ENCODE peak calls at places on chromosomes 2 and 18, in four cellular contexts. T is HepG2, V is GM12878, B is H1. R is an unnamed sample.

GRCh38 chr2:217437289-217437688 is 565.5 kb downstream of the TNS1 start:
- DNase-seq in T (no peak), B (no peak), V (no peak), R (no peak)

GRCh38 chr2:159086874-159087273 is 118.4 kb downstream of the TANC1 start:
- DNase-seq in T (no peak), V (no peak), B (no peak), R (no peak)

GRCh38 chr2:28267282-28267681 is 125.4 kb upstream of the FOSL2 start:
- DNase-seq in T (no peak), V (no peak), B (no peak), R (no peak)

GRCh38 chr2:158043181-158043948 is 58.3 kb upstream of the UPP2 start:
- DNase-seq in V (no peak), B (no peak), T (no peak), R (peak)

GRCh38 chr2:46818141-46818552 is 97.5 kb downstream of the MCFD2 start:
- DNase-seq in T (no peak), V (no peak), B (no peak), R (no peak)

GRCh38 chr2:238489431-238489830 is 62.7 kb downstream of the ASB1 start:
- DNase-seq in V (no peak), B (no peak), T (no peak), R (no peak)

GRCh38 chr2:42693688-42694479 is 70.1 kb downstream of the OXER1 start:
- DNase-seq in B (no peak), T (no peak), V (no peak), R (no peak)

GRCh38 chr2:134865388-134865787 is 27.0 kb downstream of the ACMSD start:
- DNase-seq in V (no peak), B (no peak), T (no peak), R (no peak)

DNA sequence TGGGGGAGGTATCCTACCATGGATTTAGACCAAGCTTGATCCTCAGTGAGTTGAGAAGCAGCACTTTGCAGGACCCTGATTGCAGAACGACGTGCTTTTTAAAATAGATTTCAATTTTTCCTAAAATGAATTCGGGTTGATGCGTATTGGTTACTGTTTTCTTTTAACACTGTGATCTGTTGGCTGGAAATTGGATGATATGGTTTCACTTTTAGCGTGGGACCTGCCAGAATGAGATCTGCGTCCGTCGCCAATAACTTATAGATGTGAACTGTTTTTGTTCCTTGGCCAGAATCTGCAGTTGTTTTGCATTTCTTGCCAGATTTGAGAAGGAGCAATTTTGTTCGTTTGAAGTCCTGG is 671 bp downstream of the UGGT1 start:
- DNase-seq in V (no peak), B (no peak), T (no peak), R (no peak)
- TF ChIP-seq CHD2 in V (no peak), B (no peak), T (no peak), R (no peak)

GRCh38 chr18:12091742-12092141 is 1.9 kb upstream of the ANKRD62 start:
- DNase-seq in B (no peak), V (no peak), T (no peak), R (no peak)

GRCh38 chr18:12088096-12088495 is 5.5 kb upstream of the ANKRD62 start:
- DNase-seq in V (no peak), T (no peak), B (no peak), R (no peak)

GRCh38 chr18:12093520-12094257 is at the start of gene ANKRD62:
- DNase-seq in B (peak), T (no peak), V (no peak), R (no peak)

GRCh38 chr18:12088731-12089375 is 4.8 kb upstream of the ANKRD62 start:
- DNase-seq in T (no peak), V (no peak), B (no peak), R (no peak)

GRCh38 chr18:12092398-12093229 is 1.0 kb upstream of the ANKRD62 start:
- DNase-seq in T (peak), B (peak), V (peak), R (peak)
- TF ChIP-seq YY1 in T (no peak), B (no peak), V (peak), R (no peak)

GRCh38 chr2:210387074-210387473 is 72.1 kb upstream of the MYL1 start:
- DNase-seq in T (no peak), V (no peak), B (no peak), R (no peak)

GRCh38 chr2:210389856-210390255 is 74.9 kb upstream of the MYL1 start:
- DNase-seq in V (no peak), B (no peak), T (no peak), R (no peak)

DNA sequence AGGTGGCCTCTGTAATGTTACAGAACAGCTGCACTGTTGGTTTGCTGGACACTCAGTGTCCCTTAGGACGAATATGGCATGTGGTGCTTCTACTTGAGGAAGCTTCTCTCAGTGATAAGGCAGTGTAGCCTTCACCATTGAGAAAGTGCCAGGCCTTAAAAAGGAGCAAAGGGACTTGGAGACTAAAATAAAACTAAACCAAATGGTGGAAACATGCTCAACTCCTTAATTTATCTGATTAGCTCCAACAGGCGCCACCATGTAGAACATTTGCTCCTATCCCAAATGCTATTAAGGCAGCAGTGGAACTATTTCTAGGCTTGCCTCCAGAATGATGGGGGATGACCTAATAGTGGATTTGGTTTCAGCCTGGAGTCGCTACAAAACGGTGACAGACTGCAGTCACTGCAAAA is 77.5 kb upstream of the MYL1 start:
- DNase-seq in T (no peak), V (no peak), B (no peak), R (no peak)
- TF ChIP-seq CHD2 in T (no peak), V (no peak), B (no peak), R (no peak)

DNA sequence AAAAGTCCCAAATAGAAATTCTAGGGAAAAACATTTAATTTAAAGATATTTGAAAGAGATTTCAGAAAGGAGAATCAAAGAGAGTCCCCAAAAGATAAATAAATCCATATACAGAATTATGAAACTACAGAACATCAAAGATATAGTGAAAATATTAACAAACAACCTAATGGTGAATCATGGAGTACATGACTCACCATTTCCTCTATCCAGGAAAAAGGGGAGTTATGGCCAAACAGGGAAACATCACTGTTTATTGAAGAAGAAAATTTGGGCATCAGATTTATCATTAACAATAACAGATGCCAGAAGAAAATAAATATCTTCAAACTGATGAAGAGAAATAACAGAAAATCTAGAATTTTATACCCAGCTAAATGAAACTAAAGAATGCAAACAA is 448.3 kb downstream of the CDH2 start:
- DNase-seq in T (no peak), V (no peak), B (no peak), R (no peak)
- TF ChIP-seq YY1 in T (no peak), V (no peak), B (no peak), R (no peak)

DNA sequence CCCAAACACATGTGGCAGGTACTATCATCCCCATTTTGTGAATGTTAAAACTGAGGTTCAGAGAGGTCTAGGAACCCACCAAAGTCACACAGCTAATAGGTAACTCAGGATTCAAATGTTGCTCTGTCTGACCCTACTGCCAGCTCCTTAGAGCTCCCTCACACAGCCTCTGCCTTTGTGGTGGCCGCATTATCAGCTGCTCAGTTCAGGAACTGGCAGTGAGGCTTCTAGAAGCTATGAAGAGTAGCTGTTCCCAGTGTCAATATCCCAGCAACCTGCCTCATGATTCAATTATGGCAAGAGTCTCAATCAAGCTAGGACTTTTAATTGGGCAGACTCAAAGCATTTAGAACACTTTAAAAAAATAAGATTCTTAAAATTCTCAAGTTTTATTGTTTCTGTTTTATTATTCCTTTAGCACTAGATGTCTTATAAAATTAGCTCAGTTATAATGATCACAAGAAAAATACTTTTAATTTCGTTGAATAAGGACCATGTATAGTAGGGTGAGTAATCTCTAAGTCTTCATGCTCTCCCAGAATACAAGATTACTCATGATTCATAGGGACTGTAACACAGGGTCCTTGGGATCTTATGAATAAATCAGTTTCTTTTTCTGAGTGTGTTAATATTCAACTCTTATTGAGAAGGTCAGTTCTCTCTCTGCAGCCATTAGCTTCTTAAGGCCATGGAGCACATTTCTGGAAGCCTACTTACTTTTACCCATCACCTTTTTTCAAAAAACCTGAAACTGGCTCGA is 342.7 kb downstream of the RND3 start:
- DNase-seq in T (no peak), B (no peak), V (no peak), R (no peak)
- TF ChIP-seq CHD2 in T (no peak), B (no peak), V (no peak), R (no peak)

DNA sequence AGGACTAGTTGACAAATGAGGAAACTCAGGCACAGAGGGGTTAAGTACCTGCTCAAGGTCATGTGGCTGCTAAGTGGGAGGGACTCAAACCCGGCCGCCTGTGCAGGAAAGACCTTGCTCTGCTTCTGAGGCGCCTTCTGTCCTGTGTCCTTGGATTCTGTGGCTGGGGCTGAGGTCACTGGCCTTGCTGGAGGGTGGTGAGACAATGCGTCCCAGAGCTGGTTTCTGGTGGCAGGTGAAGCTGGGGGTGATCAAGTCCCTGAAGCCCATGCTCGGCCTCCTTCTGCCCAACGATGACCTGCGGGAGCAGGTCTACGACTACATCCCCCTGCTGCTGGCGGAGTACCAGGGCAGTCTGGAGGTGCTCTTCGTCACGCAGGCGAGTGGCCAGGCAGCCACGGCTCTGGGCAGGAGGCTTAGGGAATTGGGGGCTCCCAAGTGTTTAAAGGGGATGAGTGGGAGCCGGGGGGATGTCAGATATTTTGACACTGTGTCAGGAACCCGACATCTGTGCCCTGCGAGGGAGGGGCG is 16.1 kb downstream of the MROH2A start:
- DNase-seq in V (no peak), T (no peak), B (peak), R (no peak)
- TF ChIP-seq YY1 in V (no peak), T (no peak), B (no peak), R (no peak)

R was measured in SK-N-SH.